ENCODE peak calls at places on chromosomes 1 and 21, in four cellular contexts. F, J, Q and I are unnamed samples.
A peak's percentile ranks its signal among the peaks of the same experiment; 100 is the strongest.

GRCh38 chr1:235954306-235955283 is 87.9 kb upstream of the LYST start:
- DNase-seq in F (no peak), J (peak; percentile 34), Q (no peak), I (peak; percentile 37)

GRCh38 chr1:211603713-211604112 is 24.8 kb upstream of the SLC30A1 start:
- DNase-seq in F (no peak), J (no peak), Q (no peak), I (no peak)

GRCh38 chr1:236978740-236979139 is 25.5 kb downstream of the MT1HL1 start:
- DNase-seq in F (no peak), J (no peak), Q (no peak), I (no peak)

GRCh38 chr1:68796888-68797287 is 300.0 kb upstream of the DEPDC1 start:
- DNase-seq in F (no peak), J (no peak), Q (no peak), I (no peak)

GRCh38 chr1:194159941-194160340 is 973.5 kb upstream of the B3GALT2 start:
- DNase-seq in F (no peak), J (no peak), Q (no peak), I (peak; percentile 6)

GRCh38 chr1:68321084-68321685 is 88.9 kb upstream of the WLS start:
- DNase-seq in F (no peak), J (peak; percentile 57), Q (peak; percentile 73), I (peak; percentile 48)

GRCh38 chr21:44710756-44711326 is 531 bp downstream of the TSPEAR start:
- DNase-seq in F (no peak), J (no peak), Q (peak; percentile 59), I (no peak)

GRCh38 chr1:225554216-225554812 is 98.6 kb downstream of the ENAH start:
- DNase-seq in F (peak; percentile 8), J (no peak), Q (no peak), I (peak; percentile 19)

GRCh38 chr1:2392071-2392442 is 416 bp downstream of the RER1 start:
- DNase-seq in F (no peak), J (no peak), Q (no peak), I (no peak)

GRCh38 chr1:30757196-30757949 is at the start of gene LAPTM5:
- DNase-seq in F (no peak), J (peak; percentile 27), Q (no peak), I (peak; percentile 43)

GRCh38 chr1:92310185-92310597 is 11.3 kb downstream of the RPAP2 start:
- DNase-seq in F (no peak), J (no peak), Q (no peak), I (peak; percentile 22)

GRCh38 chr1:61469365-61469764 is 255.6 kb downstream of the TM2D1 start:
- DNase-seq in F (no peak), J (no peak), Q (no peak), I (no peak)

GRCh38 chr1:161962094-161962887 is 61.4 kb downstream of the OLFML2B start:
- DNase-seq in F (peak; percentile 71), J (peak; percentile 88), Q (no peak), I (peak; percentile 81)

GRCh38 chr1:17010601-17011438 is 908 bp downstream of the ATP13A2 start:
- DNase-seq in F (no peak), J (no peak), Q (no peak), I (peak; percentile 10)

GRCh38 chr1:116320846-116321245 is 52.2 kb upstream of the ATP1A1 start:
- DNase-seq in F (no peak), J (no peak), Q (no peak), I (no peak)

GRCh38 chr1:24267003-24267402 is 52.2 kb upstream of the GRHL3 start:
- DNase-seq in F (no peak), J (no peak), Q (no peak), I (no peak)

GRCh38 chr1:162324391-162324790 is 52.3 kb downstream of the SPATA46 start:
- DNase-seq in F (no peak), J (no peak), Q (no peak), I (no peak)

GRCh38 chr1:204498980-204499379 is 4.4 kb upstream of the PIK3C2B start:
- DNase-seq in F (no peak), J (no peak), Q (no peak), I (no peak)

GRCh38 chr1:181310560-181310959 is 172.8 kb upstream of the CACNA1E start:
- DNase-seq in F (no peak), J (no peak), Q (no peak), I (no peak)

GRCh38 chr1:19844726-19845125 is 29.6 kb upstream of the RNF186 start:
- DNase-seq in F (no peak), J (no peak), Q (no peak), I (no peak)

GRCh38 chr1:9825101-9826074 is 1.6 kb upstream of the CLSTN1 start:
- DNase-seq in F (no peak), J (peak; percentile 37), Q (peak; percentile 58), I (peak; percentile 65)
- TF ChIP-seq CTCF in F (no peak), J (no peak), Q (no peak), I (no peak)

DNA sequence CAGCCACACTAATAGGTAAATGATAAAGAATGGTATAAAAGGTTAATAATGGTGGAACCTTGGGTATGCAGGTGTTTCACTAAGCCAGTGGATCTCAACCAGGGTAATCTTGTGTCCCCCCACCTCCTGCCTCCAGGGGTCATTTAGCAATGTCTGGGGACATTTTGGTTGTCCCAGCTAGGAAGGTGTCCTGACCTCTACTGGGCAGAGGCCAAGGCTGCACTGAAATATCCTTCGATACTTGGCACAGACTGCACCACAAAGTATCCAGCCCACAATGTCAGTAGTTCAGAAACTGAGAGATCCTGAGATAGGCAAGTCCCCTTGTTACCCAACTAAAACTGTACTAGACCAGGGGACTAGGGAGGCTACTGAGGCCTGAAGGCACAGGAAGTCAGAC is 113.6 kb upstream of the TIAM1 start:
- DNase-seq in F (no peak), J (no peak), Q (peak; percentile 41), I (no peak)
- TF ChIP-seq CTCF in F (no peak), J (peak; percentile 11), Q (peak; percentile 11), I (no peak)

GRCh38 chr1:229709620-229710019 is 83.6 kb downstream of the URB2 start:
- DNase-seq in F (no peak), J (no peak), Q (no peak), I (no peak)

GRCh38 chr1:229714306-229714705 is 88.3 kb downstream of the URB2 start:
- DNase-seq in F (no peak), J (no peak), Q (no peak), I (no peak)

GRCh38 chr1:229714964-229715603 is 89.0 kb downstream of the URB2 start:
- DNase-seq in F (no peak), J (no peak), Q (peak; percentile 56), I (peak; percentile 27)

GRCh38 chr1:229716064-229716463 is 90.0 kb downstream of the URB2 start:
- DNase-seq in F (no peak), J (peak; percentile 21), Q (peak; percentile 57), I (no peak)

GRCh38 chr1:229710746-229711145 is 84.7 kb downstream of the URB2 start:
- DNase-seq in F (no peak), J (no peak), Q (no peak), I (no peak)
- TF ChIP-seq CTCF in F (no peak), J (no peak), Q (no peak), I (peak; percentile 32)

GRCh38 chr21:17611414-17612022 is 1.2 kb downstream of the BTG3 start:
- DNase-seq in F (peak; percentile 55), J (peak; percentile 90), Q (peak; percentile 39), I (peak; percentile 79)
- TF ChIP-seq CTCF in F (no peak), J (peak; percentile 20), Q (no peak), I (no peak)

GRCh38 chr1:160942926-160943325 is 11.7 kb downstream of the ITLN2 start:
- DNase-seq in F (no peak), J (no peak), Q (no peak), I (peak; percentile 11)

GRCh38 chr1:160950657-160951056 is 4.0 kb downstream of the ITLN2 start:
- DNase-seq in F (no peak), J (no peak), Q (no peak), I (no peak)

GRCh38 chr1:160949881-160950280 is 4.7 kb downstream of the ITLN2 start:
- DNase-seq in F (no peak), J (no peak), Q (no peak), I (no peak)

DNA sequence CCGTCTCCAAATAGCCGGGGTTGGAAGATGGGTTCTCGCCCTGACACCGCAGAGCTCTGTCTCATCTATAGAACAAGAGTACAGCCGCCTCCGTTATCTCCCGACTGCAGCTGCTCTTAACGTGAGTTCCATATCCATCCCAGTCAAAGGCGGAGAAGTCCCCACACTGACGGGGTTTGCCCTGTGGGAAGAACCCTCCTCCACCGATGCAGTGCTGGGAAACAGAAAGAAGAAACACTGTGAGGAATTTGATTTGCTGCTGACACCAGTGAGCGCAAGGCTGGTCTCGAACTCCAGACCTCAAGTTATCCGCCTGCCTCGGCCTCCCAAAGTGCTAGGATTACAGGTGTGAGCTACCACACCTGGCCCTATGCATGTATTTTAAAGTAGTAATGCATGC is 9.5 kb downstream of the ITLN2 start:
- DNase-seq in F (no peak), J (no peak), Q (no peak), I (no peak)
- TF ChIP-seq CTCF in F (no peak), J (no peak), Q (no peak), I (no peak)

GRCh38 chr1:186188004-186188539 is 187.0 kb downstream of the TPR start:
- DNase-seq in F (peak; percentile 52), J (peak; percentile 94), Q (no peak), I (peak; percentile 89)
- TF ChIP-seq CTCF in F (no peak), J (no peak), Q (no peak), I (no peak)

DNA sequence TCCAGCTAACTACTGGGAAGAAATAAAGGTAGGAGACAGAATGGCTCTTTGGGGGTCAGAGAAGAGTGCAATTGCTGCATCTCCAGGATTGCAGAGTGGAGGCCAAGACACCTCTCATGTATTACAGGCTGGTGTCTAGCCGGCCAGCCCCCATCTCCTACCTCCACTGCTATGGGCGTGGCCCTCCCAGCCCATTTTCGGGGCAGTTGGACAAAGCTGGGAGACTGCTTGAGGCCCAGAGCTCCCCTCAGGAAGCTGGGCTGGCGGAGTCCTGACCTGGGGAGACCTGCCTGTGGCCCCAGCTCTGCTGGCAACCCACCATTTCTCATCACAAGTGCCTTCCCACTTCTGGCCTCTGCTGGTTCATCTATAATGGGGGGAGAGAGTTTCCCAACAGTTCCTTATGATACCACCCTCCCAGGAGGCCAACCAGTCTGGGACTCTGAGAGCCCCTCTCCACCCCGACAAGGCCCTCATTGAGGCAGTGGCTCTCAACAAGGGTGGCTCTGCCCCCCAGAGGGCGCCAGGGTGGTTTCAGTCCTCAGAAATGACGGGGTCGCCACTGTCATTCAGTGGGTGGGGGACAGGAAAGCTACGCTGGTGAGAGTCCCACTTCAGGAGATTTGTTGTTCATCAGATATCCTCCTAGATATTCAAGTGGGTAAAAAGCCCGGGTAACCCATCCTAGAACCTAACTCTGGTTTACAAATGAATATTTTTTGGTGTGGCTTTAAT is 11.5 kb downstream of the RAP1GAP start:
- DNase-seq in F (no peak), J (no peak), Q (no peak), I (no peak)
- TF ChIP-seq CTCF in F (no peak), J (peak; percentile 26), Q (no peak), I (peak; percentile 19)